ENCODE peak calls at places on chromosomes 16 and 17, in nine cellular contexts. G is neural crest cell, Q is nephron progenitor cell, F is dorsolateral prefrontal cortex, K is endodermal cell, Z is upper lobe of left lung, S is cardiac fibroblast, T is kidney, Y is SK-N-SH. M is an unnamed sample.

GRCh38 chr16:72969812-72970211 is 78.1 kb downstream of the ZFHX3 start:
- DNase-seq in G (no peak), Q (no peak), F (no peak), K (no peak), Z (no peak), S (no peak), T (no peak), Y (no peak), M (no peak)

GRCh38 chr17:49290690-49291326 is 60.2 kb upstream of the PHOSPHO1 start:
- DNase-seq in G (peak; percentile 25), Q (no peak), F (no peak), K (peak; percentile 63), Z (no peak), S (peak; percentile 51), T (no peak), Y (peak; percentile 50), M (peak; percentile 49)

GRCh38 chr17:55444471-55445441 is 23.1 kb upstream of the MMD start:
- DNase-seq in G (no peak), Q (no peak), F (no peak), K (no peak), Z (peak; percentile 27), S (peak; percentile 54), T (no peak), Y (no peak), M (no peak)

GRCh38 chr17:27973258-27974044 is 69.0 kb upstream of the NLK start:
- DNase-seq in G (no peak), Q (no peak), F (no peak), K (no peak), Z (no peak), S (no peak), T (no peak), Y (no peak), M (no peak)

GRCh38 chr17:67855504-67856324 is 30.4 kb downstream of the BPTF start:
- DNase-seq in G (no peak), Q (no peak), F (no peak), K (no peak), Z (no peak), S (no peak), T (no peak), Y (no peak), M (peak; percentile 31)

GRCh38 chr17:27579897-27580321 is 51.1 kb upstream of the LGALS9 start:
- DNase-seq in G (no peak), Q (no peak), F (no peak), K (no peak), Z (no peak), S (no peak), T (no peak), Y (no peak), M (no peak)

GRCh38 chr16:68972720-68973119 is 129.4 kb downstream of the TANGO6 start:
- DNase-seq in G (peak; percentile 7), Q (peak; percentile 37), F (no peak), K (peak; percentile 91), Z (no peak), S (peak; percentile 85), T (no peak), Y (peak; percentile 27), M (no peak)

GRCh38 chr17:45087496-45087975 is 26.4 kb downstream of the NMT1 start:
- DNase-seq in G (no peak), Q (no peak), F (no peak), K (no peak), Z (no peak), S (peak; percentile 50), T (no peak), Y (no peak), M (no peak)

GRCh38 chr16:67975321-67976105 is 4.8 kb downstream of the DPEP3 start:
- DNase-seq in G (no peak), Q (no peak), F (no peak), K (no peak), Z (no peak), S (no peak), T (no peak), Y (no peak), M (no peak)

GRCh38 chr16:49528564-49529150 is 155.1 kb downstream of the C16orf78 start:
- DNase-seq in G (no peak), Q (no peak), F (no peak), K (no peak), Z (no peak), S (peak; percentile 7), T (no peak), Y (peak; percentile 48), M (no peak)

GRCh38 chr16:50571786-50572185 is 23.6 kb downstream of the NKD1 start:
- DNase-seq in G (no peak), Q (no peak), F (no peak), K (no peak), Z (no peak), S (no peak), T (no peak), Y (no peak), M (no peak)

GRCh38 chr16:27450836-27451341 is 48.9 kb downstream of the IL21R start:
- DNase-seq in G (no peak), Q (no peak), F (no peak), K (no peak), Z (no peak), S (peak; percentile 53), T (no peak), Y (no peak), M (no peak)

GRCh38 chr16:82067042-82067809 is 32.2 kb downstream of the HSD17B2 start:
- DNase-seq in G (no peak), Q (no peak), F (no peak), K (no peak), Z (no peak), S (no peak), T (no peak), Y (no peak), M (no peak)

GRCh38 chr17:4604111-4604644 is 19.8 kb downstream of the SMTNL2 start:
- DNase-seq in G (no peak), Q (no peak), F (no peak), K (peak; percentile 53), Z (peak; percentile 36), S (peak; percentile 40), T (no peak), Y (peak; percentile 91), M (no peak)

GRCh38 chr17:61309857-61310256 is 89.8 kb upstream of the TBX2 start:
- DNase-seq in G (no peak), Q (no peak), F (no peak), K (peak; percentile 22), Z (no peak), S (peak; percentile 89), T (no peak), Y (no peak), M (no peak)

GRCh38 chr17:72984145-72984924 is 108.2 kb downstream of the SLC39A11 start:
- DNase-seq in G (no peak), Q (no peak), F (no peak), K (peak; percentile 77), Z (no peak), S (peak; percentile 86), T (no peak), Y (no peak), M (no peak)

GRCh38 chr16:19639986-19640421 is 78.0 kb downstream of the KNOP1 start:
- DNase-seq in G (no peak), Q (no peak), F (no peak), K (no peak), Z (no peak), S (no peak), T (no peak), Y (no peak), M (no peak)

GRCh38 chr16:11744075-11744470 is 1.4 kb upstream of the TXNDC11 start:
- DNase-seq in G (no peak), Q (no peak), F (no peak), K (no peak), Z (no peak), S (no peak), T (no peak), Y (no peak), M (no peak)

DNA sequence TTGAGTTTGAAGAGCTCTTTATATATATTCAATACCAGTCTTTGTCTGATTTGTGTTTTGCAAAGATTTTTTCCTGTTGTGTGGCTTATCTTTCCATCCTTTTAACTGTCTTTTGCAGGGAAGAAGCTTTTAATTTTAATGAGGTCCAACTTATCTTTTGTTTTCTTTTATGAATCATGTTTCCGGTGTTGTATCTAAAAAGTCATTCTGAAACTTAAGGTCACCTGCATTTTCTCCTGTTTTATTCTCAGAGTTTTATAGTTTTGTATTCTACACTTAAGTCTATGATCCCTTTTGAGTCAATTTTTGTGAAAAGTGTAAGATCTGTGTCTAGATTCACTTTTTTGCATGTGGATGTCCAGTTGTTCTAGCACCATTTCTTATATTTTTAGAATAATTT is 24.6 kb upstream of the COX10 start:
- DNase-seq in G (no peak), Q (no peak), F (no peak), K (no peak), Z (no peak), S (no peak), T (no peak), Y (no peak), M (no peak)
- TF ChIP-seq CTCF in G (no peak), Q (no peak), F (no peak), K (no peak), Z (no peak), S (no peak), T (no peak), Y (no peak), M (no peak)

GRCh38 chr17:31854672-31855071 is 4.4 kb downstream of the COPRS start:
- DNase-seq in G (no peak), Q (no peak), F (no peak), K (no peak), Z (no peak), S (peak; percentile 48), T (no peak), Y (no peak), M (no peak)

GRCh38 chr17:31857920-31858646 is 961 bp downstream of the COPRS start:
- DNase-seq in G (no peak), Q (no peak), F (no peak), K (peak; percentile 48), Z (no peak), S (no peak), T (no peak), Y (no peak), M (no peak)

GRCh38 chr17:31856750-31857149 is 2.3 kb downstream of the COPRS start:
- DNase-seq in G (no peak), Q (no peak), F (no peak), K (no peak), Z (no peak), S (no peak), T (no peak), Y (no peak), M (no peak)

GRCh38 chr17:31859487-31860008 is 504 bp upstream of the COPRS start:
- DNase-seq in G (no peak), Q (no peak), F (no peak), K (no peak), Z (no peak), S (no peak), T (no peak), Y (peak; percentile 30), M (no peak)

GRCh38 chr17:31858647-31859486 is at the start of gene COPRS:
- DNase-seq in G (peak; percentile 79), Q (peak; percentile 90), F (peak; percentile 87), K (peak; percentile 98), Z (peak; percentile 93), S (peak; percentile 82), T (peak; percentile 97), Y (peak; percentile 99), M (peak; percentile 97)
- TF ChIP-seq CTCF in G (no peak), Q (no peak), F (no peak), K (no peak), Z (no peak), S (no peak), T (no peak), Y (peak; percentile 25), M (peak; percentile 13)

GRCh38 chr16:84735846-84736586 is 36.2 kb downstream of the USP10 start:
- DNase-seq in G (no peak), Q (no peak), F (no peak), K (no peak), Z (no peak), S (no peak), T (no peak), Y (peak; percentile 51), M (no peak)
- TF ChIP-seq CTCF in G (peak; percentile 19), Q (no peak), F (no peak), K (peak; percentile 45), Z (no peak), S (no peak), T (peak; percentile 19), Y (no peak), M (no peak)

GRCh38 chr16:5396880-5397279 is 299.3 kb upstream of the EEF2KMT start:
- DNase-seq in G (no peak), Q (no peak), F (no peak), K (no peak), Z (no peak), S (no peak), T (no peak), Y (no peak), M (no peak)
- TF ChIP-seq CTCF in G (no peak), Q (no peak), F (no peak), K (no peak), Z (no peak), S (no peak), T (no peak), Y (no peak), M (no peak)

M was measured in GM13976.